ENCODE peak calls at places on chromosomes 1 and 21, in five cellular contexts. S is left ventricle myocardium inferior, Y is body of pancreas, U is transverse colon, P is tibial artery. A is an unnamed sample. For H3K9me3, the result is how much of the 10 kb centered on the place peaks cover.

GRCh38 chr1:200310824-200311223 is 99.0 kb downstream of the ZNF281 start:
- DNase-seq in U (no peak), Y (no peak), S (no peak), P (no peak), A (no peak)

GRCh38 chr1:6991271-6991670 is 206.0 kb downstream of the CAMTA1 start:
- DNase-seq in S (no peak), U (no peak), P (no peak), Y (no peak), A (no peak)

GRCh38 chr1:27602510-27603319 is 1.2 kb downstream of the AHDC1 start:
- DNase-seq in U (peak), Y (peak), P (peak), S (peak), A (peak)

GRCh38 chr1:1528639-1529267 is 11.7 kb downstream of the TMEM240 start:
- DNase-seq in S (no peak), U (no peak), Y (no peak), P (no peak), A (no peak)

GRCh38 chr21:45264919-45265515 is 22.7 kb downstream of the POFUT2 start:
- DNase-seq in P (peak), Y (no peak), U (no peak), S (no peak), A (peak)

GRCh38 chr1:75492011-75492410 is 118.9 kb downstream of the SLC44A5 start:
- DNase-seq in Y (no peak), P (no peak), U (no peak), S (no peak), A (no peak)

GRCh38 chr1:25675729-25676476 is 59.3 kb downstream of the MAN1C1 start:
- DNase-seq in Y (no peak), U (peak), S (no peak), P (peak), A (no peak)

GRCh38 chr1:108512239-108513071 is 47.4 kb upstream of the EEIG2 start:
- DNase-seq in S (no peak), U (no peak), Y (no peak), P (no peak), A (no peak)

GRCh38 chr1:9861371-9861770 is 37.6 kb upstream of the CLSTN1 start:
- DNase-seq in S (no peak), P (no peak), U (no peak), Y (no peak), A (peak)

GRCh38 chr1:184014271-184014670 is 23.3 kb downstream of the COLGALT2 start:
- DNase-seq in U (no peak), S (no peak), Y (no peak), P (no peak), A (no peak)

GRCh38 chr1:206012086-206012859 is 9.1 kb upstream of the RAB7B start:
- DNase-seq in S (peak), U (peak), P (peak), Y (peak), A (peak)

GRCh38 chr1:94542088-94542671 is 621 bp upstream of the F3 start:
- DNase-seq in S (peak), U (peak), P (no peak), Y (peak), A (no peak)

GRCh38 chr1:94142583-94142982 is 21.6 kb upstream of the ABCA4 start:
- DNase-seq in U (no peak), S (no peak), P (no peak), Y (no peak), A (peak)

GRCh38 chr1:155320661-155321576 is at the start of gene RUSC1:
- DNase-seq in Y (peak), U (peak), P (peak), S (peak), A (peak)

GRCh38 chr1:221517961-221518360 is 223.9 kb downstream of the DUSP10 start:
- DNase-seq in P (no peak), S (no peak), Y (no peak), U (no peak), A (no peak)

GRCh38 chr21:41705546-41706262 is 61.1 kb downstream of the RIPK4 start:
- DNase-seq in U (no peak), P (no peak), S (no peak), Y (no peak), A (no peak)
- H3K27ac ChIP-seq in U (peak), P (no peak), S (no peak), Y (no peak), A (no peak)

GRCh38 chr1:151478923-151479322 is 19.6 kb upstream of the POGZ start:
- DNase-seq in Y (no peak), U (no peak), P (no peak), S (no peak), A (no peak)

GRCh38 chr1:151478140-151478812 is 19.0 kb upstream of the POGZ start:
- DNase-seq in Y (no peak), U (no peak), S (no peak), P (no peak), A (no peak)

GRCh38 chr1:151482017-151482416 is 22.7 kb upstream of the POGZ start:
- DNase-seq in U (no peak), Y (no peak), S (no peak), P (no peak), A (no peak)

GRCh38 chr1:151477066-151477465 is 17.8 kb upstream of the POGZ start:
- DNase-seq in U (no peak), P (no peak), S (no peak), Y (no peak), A (no peak)

DNA sequence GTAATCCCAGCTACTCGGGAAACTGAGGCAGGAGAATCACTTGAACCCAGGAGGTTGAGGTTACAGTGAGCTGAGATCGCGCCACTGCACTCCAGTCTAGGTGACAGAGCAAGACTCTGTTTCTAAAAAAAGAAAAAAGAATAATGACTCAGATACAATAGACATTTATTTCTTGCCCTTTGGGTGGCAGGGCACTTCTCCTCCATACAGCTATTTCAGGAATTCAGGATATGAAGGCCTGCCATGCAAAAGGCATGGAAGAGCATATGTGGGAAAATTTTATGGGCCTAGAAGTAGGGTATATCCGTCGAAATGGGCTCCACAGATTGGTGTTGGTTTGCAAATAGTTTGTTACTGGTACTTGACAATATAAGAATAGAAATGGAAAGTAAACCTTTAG is 20.2 kb upstream of the POGZ start:
- DNase-seq in U (no peak), Y (no peak), S (no peak), P (no peak), A (no peak)
- H3K9me3 ChIP-seq in U (under half), Y (under half), S (under half), P (under half), A (under half)

DNA sequence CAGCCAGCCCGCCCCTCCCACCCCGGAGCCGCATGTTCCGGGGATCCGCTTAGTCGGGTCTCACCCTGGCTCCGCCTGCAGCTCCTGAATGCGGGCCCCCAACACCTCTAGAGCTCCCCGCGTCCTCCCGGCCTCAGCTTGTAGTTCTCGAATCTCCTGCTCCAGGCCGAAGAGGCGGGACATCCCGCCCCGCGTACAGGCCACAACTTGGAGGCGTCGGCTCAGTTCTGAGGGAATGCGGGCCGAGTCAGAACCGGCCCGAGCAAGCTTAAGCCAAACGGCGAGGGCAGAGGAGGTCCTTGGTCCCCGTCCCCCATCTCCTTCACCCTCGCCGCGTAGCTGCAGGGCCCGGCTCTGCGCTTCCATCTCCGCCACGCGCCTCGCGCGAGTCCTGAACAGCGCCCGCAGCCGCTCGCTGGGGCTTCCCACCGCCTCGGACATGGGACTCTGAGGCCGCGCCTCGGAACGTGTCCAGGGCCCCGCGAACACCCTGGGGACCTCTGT is 911 bp downstream of the CCDC17 start:
- DNase-seq in S (peak), Y (no peak), U (no peak), P (peak), A (no peak)
- H3K27ac ChIP-seq in S (peak), Y (no peak), U (no peak), P (peak), A (no peak)

DNA sequence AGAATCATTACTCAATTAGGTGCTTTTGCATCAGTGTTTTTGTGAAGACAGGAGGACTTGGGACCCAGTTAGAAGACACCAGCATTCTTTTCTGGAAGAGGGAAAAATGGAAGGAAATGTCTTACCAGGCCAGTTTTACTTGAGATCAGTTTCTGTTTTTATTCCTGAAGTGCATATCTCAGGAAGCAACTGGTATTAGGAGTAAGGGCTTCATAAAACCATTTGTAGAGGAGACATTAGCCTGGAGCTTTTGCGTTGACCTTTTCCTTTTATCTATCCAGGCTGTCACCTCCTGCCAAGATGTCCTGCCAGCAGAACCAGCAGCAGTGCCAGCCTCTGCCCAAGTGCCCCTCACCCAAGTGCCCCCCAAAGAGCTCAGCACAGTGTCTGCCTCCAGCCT is at the start of gene LCE3B:
- DNase-seq in U (no peak), Y (no peak), S (no peak), P (no peak), A (no peak)
- H3K9me3 ChIP-seq in U (under half), Y (under half), S (under half), P (under half), A (under half)

GRCh38 chr1:3541465-3541864 is 69.8 kb downstream of the MEGF6 start:
- DNase-seq in U (no peak), P (no peak), Y (no peak), S (no peak), A (no peak)
- H3K27ac ChIP-seq in U (no peak), P (peak), Y (no peak), S (peak), A (no peak)

GRCh38 chr1:152108899-152109222 is 6.4 kb downstream of the TCHH start:
- DNase-seq in Y (no peak), U (no peak), S (no peak), P (no peak), A (no peak)
- H3K9me3 ChIP-seq in Y (under half), U (under half), S (under half), P (under half), A (half or more)

GRCh38 chr1:8116892-8117262 is 90.8 kb upstream of the ERRFI1 start:
- DNase-seq in S (peak), Y (peak), P (peak), U (peak), A (no peak)
- H3K27ac ChIP-seq in S (peak), Y (no peak), P (peak), U (peak), A (no peak)

GRCh38 chr1:83491930-83492329 is 507.0 kb downstream of the TTLL7 start:
- DNase-seq in P (no peak), U (no peak), S (no peak), Y (no peak), A (no peak)
- H3K9me3 ChIP-seq in P (under half), U (under half), S (under half), Y (under half), A (under half)

GRCh38 chr1:67612690-67613322 is 72.2 kb upstream of the GADD45A start:
- DNase-seq in U (no peak), P (no peak), S (peak), Y (no peak), A (no peak)
- H3K27ac ChIP-seq in U (peak), P (peak), S (peak), Y (no peak), A (no peak)